ENCODE peak calls at places on chromosomes 11 and 22, in nine cellular contexts. C is body of pancreas, O is transverse colon, U is A549, Y is GM12891, X is gastrocnemius medialis, K is stomach, R is sigmoid colon, E is ovary. B is an unnamed sample.
A peak's percentile ranks its signal among the peaks of the same experiment; 100 is the strongest.

GRCh38 chr11:45477588-45477987 is 187.8 kb downstream of the CHST1 start:
- DNase-seq in C (no peak), O (no peak), U (no peak), Y (no peak), X (no peak), K (no peak), R (peak; percentile 11), E (no peak), B (no peak)

GRCh38 chr11:67999201-67999629 is 4.7 kb downstream of the UNC93B1 start:
- DNase-seq in C (no peak), O (no peak), U (no peak), Y (no peak), X (no peak), K (no peak), R (no peak), E (no peak), B (no peak)

GRCh38 chr22:46381142-46381541 is 45.6 kb downstream of the TRMU start:
- DNase-seq in C (no peak), O (no peak), U (peak; percentile 61), Y (no peak), X (no peak), K (no peak), R (no peak), E (no peak), B (no peak)

GRCh38 chr22:48719978-48720661 is 1107.6 kb downstream of the BRD1 start:
- DNase-seq in C (no peak), O (no peak), U (no peak), Y (no peak), X (no peak), K (no peak), R (peak; percentile 37), E (no peak), B (peak; percentile 33)

GRCh38 chr11:114586797-114587196 is 8.8 kb downstream of the NXPE4 start:
- DNase-seq in C (no peak), O (no peak), U (peak; percentile 19), Y (no peak), X (no peak), K (no peak), R (no peak), E (no peak), B (no peak)

GRCh38 chr11:65417221-65417701 is 5.3 kb upstream of the NEAT1 start:
- DNase-seq in C (peak; percentile 59), O (peak; percentile 49), U (no peak), Y (no peak), X (no peak), K (peak; percentile 44), R (peak; percentile 81), E (peak; percentile 65), B (peak; percentile 69)

GRCh38 chr11:70826541-70826943 is 425.8 kb downstream of the SHANK2 start:
- DNase-seq in C (peak; percentile 52), O (no peak), U (no peak), Y (no peak), X (no peak), K (no peak), R (peak; percentile 81), E (no peak), B (no peak)

GRCh38 chr11:69674267-69674885 is 777 bp downstream of the LTO1 start:
- DNase-seq in C (peak; percentile 39), O (no peak), U (no peak), Y (no peak), X (peak; percentile 19), K (peak; percentile 50), R (peak; percentile 67), E (no peak), B (peak; percentile 56)

GRCh38 chr11:108931168-108931567 is 266.3 kb downstream of the DDX10 start:
- DNase-seq in C (no peak), O (no peak), U (peak; percentile 46), Y (no peak), X (no peak), K (no peak), R (no peak), E (no peak), B (no peak)

GRCh38 chr11:12591706-12592105 is 82.5 kb upstream of the TEAD1 start:
- DNase-seq in C (no peak), O (no peak), U (no peak), Y (no peak), X (no peak), K (no peak), R (no peak), E (no peak), B (no peak)
- TF ChIP-seq POLR2A in C (no peak), O (no peak), U (no peak), Y (no peak), X (no peak), K (no peak), R (no peak), E (no peak), B (no peak)

GRCh38 chr22:24726848-24727217 is 47.7 kb downstream of the PIWIL3 start:
- DNase-seq in C (no peak), O (no peak), U (no peak), Y (no peak), X (no peak), K (no peak), R (no peak), E (no peak), B (no peak)

GRCh38 chr22:24731786-24732185 is 42.7 kb downstream of the PIWIL3 start:
- DNase-seq in C (no peak), O (no peak), U (no peak), Y (no peak), X (no peak), K (no peak), R (no peak), E (no peak), B (no peak)

GRCh38 chr22:24727218-24727851 is 47.2 kb downstream of the PIWIL3 start:
- DNase-seq in C (no peak), O (no peak), U (peak; percentile 19), Y (no peak), X (no peak), K (peak; percentile 48), R (no peak), E (no peak), B (no peak)

GRCh38 chr22:24730864-24731263 is 43.7 kb downstream of the PIWIL3 start:
- DNase-seq in C (no peak), O (no peak), U (no peak), Y (no peak), X (no peak), K (no peak), R (no peak), E (no peak), B (no peak)

DNA sequence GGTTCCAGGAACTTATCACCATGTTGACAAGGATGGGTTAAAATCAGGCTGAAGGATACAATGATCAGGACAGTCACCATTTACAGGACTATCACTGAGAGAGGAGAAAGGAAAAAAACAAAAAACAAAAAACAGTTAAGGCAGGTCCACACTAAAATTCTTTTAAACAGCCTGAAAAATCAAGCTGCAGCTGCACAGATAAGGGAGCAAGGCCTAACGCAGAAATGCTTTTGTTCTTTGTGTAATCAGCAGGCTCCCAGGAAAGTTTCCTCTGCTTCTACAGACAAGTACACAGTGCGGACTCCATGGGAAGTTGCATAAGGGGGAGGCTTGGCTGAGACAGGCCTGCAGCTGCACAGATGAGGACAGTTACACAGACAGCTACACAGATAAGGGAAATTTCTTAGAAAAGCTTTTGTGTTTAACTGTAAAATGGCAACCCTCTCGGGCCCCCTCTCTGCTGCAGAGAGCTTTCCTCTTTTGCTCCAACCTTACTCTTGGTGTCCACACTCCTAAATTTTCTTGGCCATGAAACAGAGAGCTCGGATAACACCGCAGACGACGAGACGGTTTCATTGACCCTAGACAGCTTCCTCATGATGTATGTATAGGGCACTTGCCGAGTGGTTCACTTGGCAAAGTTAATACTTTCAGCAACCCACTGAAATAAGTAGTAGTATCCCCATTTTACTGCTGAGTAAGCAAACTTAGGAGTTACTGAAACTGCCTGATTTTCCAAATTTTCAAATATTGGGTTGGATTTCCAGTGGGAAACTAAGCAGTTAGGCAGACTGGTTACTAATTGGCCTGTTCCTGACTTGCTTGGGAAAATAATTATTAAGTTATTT is 45.5 kb downstream of the PIWIL3 start:
- DNase-seq in C (no peak), O (no peak), U (no peak), Y (no peak), X (no peak), K (no peak), R (no peak), E (peak; percentile 43), B (peak; percentile 75)
- TF ChIP-seq POLR2A in C (no peak), O (no peak), U (no peak), Y (no peak), X (no peak), K (no peak), R (no peak), E (no peak), B (no peak)

GRCh38 chr11:112822478-112823274 is 138.5 kb upstream of the NCAM1 start:
- DNase-seq in C (peak; percentile 15), O (no peak), U (no peak), Y (no peak), X (no peak), K (peak; percentile 62), R (no peak), E (no peak), B (no peak)

GRCh38 chr11:112830255-112830654 is 131.0 kb upstream of the NCAM1 start:
- DNase-seq in C (no peak), O (no peak), U (no peak), Y (no peak), X (no peak), K (no peak), R (no peak), E (no peak), B (no peak)

GRCh38 chr11:112828433-112828832 is 132.8 kb upstream of the NCAM1 start:
- DNase-seq in C (no peak), O (no peak), U (no peak), Y (no peak), X (no peak), K (no peak), R (no peak), E (no peak), B (no peak)

GRCh38 chr11:112826788-112827187 is 134.4 kb upstream of the NCAM1 start:
- DNase-seq in C (no peak), O (no peak), U (no peak), Y (no peak), X (no peak), K (no peak), R (no peak), E (no peak), B (no peak)

GRCh38 chr11:112826026-112826425 is 135.2 kb upstream of the NCAM1 start:
- DNase-seq in C (no peak), O (no peak), U (no peak), Y (no peak), X (no peak), K (no peak), R (no peak), E (no peak), B (no peak)
- TF ChIP-seq POLR2A in C (no peak), O (no peak), U (no peak), Y (no peak), X (no peak), K (no peak), R (no peak), E (no peak), B (no peak)

DNA sequence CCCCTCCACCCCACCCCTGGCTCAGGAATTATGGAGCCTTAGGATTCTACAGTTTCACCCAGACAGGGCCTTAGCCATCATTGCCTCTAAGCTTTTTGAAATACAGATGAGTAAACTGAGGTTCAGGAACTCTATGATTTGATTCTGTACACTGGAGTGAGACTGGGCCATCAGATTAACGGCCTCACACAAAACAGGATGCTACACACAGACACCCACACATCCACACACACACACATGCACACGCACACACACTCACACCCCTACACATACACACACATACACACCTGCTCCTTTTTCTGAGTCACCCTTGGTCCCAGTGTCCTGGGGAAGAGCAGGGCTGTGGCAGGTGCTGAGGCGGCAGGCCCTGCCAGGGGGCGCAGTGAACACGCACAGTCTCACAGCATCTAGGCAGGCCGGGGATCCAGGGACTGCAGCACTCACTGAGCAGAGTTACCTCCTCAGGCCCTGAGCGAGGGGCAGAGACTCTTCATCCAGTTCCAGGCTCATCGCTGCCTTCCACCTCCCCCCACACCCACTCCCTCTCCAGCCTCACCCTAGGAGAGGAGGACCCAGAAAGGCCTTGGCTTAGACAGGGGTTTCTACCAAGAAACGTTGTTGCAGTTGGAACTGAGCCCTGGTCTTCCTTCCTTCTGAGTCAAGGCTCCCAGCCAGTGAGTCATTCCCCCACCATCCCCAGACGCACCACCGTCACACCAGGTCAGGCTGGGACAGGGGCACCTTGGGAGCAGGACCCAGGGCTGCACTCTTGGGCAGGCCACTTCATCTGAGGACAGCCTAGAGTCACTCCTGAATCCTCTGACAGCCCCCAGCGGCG is 89.8 kb upstream of the PARVA start:
- DNase-seq in C (no peak), O (peak; percentile 48), U (peak; percentile 95), Y (no peak), X (peak; percentile 55), K (peak; percentile 26), R (peak; percentile 93), E (peak; percentile 72), B (peak; percentile 20)
- TF ChIP-seq POLR2A in C (no peak), O (no peak), U (peak; percentile 4), Y (no peak), X (no peak), K (no peak), R (no peak), E (no peak), B (no peak)

B was measured in NB4.